ENCODE peak calls at places on chromosomes 7 and 10, in six cellular contexts. L is cardiac fibroblast, R is mammary epithelial cell, D is tibial artery, N is prostate gland, W is lower lobe of right lung. X is an unnamed sample.
A peak's percentile ranks its signal among the peaks of the same experiment; 100 is the strongest.

GRCh38 chr10:63005246-63005645 is 127.9 kb upstream of the NRBF2 start:
- DNase-seq in L (peak; percentile 83), R (peak; percentile 88), D (no peak), N (no peak), W (no peak), X (no peak)

GRCh38 chr10:11625019-11625735 is 13.7 kb upstream of the USP6NL start:
- DNase-seq in L (no peak), R (peak; percentile 16), D (no peak), N (no peak), W (no peak), X (no peak)

GRCh38 chr7:70630647-70631457 is 501.1 kb upstream of the GALNT17 start:
- DNase-seq in L (peak; percentile 40), R (no peak), D (no peak), N (no peak), W (no peak), X (no peak)

GRCh38 chr7:143487566-143487965 is 9.9 kb downstream of the TAS2R41 start:
- DNase-seq in L (peak; percentile 30), R (no peak), D (peak; percentile 82), N (peak; percentile 14), W (peak; percentile 55), X (peak; percentile 50)

GRCh38 chr7:44388089-44388970 is 62.9 kb upstream of the CAMK2B start:
- DNase-seq in L (no peak), R (no peak), D (peak; percentile 17), N (no peak), W (no peak), X (no peak)

GRCh38 chr7:7099584-7100014 is 82.7 kb upstream of the C1GALT1 start:
- DNase-seq in L (peak; percentile 97), R (peak; percentile 89), D (peak; percentile 85), N (peak; percentile 80), W (peak; percentile 59), X (peak; percentile 99)

GRCh38 chr7:96179863-96180262 is 142.0 kb downstream of the SLC25A13 start:
- DNase-seq in L (peak; percentile 21), R (no peak), D (no peak), N (no peak), W (no peak), X (no peak)

GRCh38 chr7:147833549-147833948 is 757.0 kb upstream of the C7orf33 start:
- DNase-seq in L (no peak), R (no peak), D (no peak), N (no peak), W (no peak), X (no peak)

GRCh38 chr10:26728957-26729356 is 31.5 kb downstream of the PDSS1 start:
- DNase-seq in L (no peak), R (no peak), D (no peak), N (no peak), W (no peak), X (no peak)
- TF ChIP-seq CTCF in L (peak; percentile 6), R (no peak), D (no peak), N (no peak), W (no peak), X (peak; percentile 16)

DNA sequence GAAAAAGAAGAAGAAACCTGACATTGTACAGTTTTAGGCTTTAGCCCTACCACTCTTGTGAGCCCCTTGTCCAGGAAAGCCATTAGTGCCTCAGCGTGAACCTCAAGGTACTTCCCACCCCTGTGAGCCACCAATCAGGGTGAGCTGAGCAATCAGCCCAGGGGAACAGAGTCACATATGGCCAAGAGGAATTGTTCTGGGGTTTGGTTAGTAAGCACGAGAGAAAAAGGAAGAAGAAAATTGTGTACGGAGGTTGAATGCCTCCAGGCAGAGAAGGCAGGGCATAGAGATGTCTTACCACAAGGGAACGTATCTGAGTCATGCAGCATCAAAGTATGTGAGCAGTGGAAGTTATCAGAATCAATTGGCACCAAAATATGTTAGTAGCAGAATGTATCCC is 33.0 kb upstream of the ARHGAP12 start:
- DNase-seq in L (peak; percentile 20), R (peak; percentile 96), D (no peak), N (no peak), W (no peak), X (no peak)
- H3K4me3 ChIP-seq in L (no peak overlapping the region), R (peak overlapping the region; percentile 14), D (no peak overlapping the region), N (no peak overlapping the region), W (no peak overlapping the region), X (no peak overlapping the region)

GRCh38 chr7:149005427-149006344 is 22.6 kb downstream of the PDIA4 start:
- DNase-seq in L (peak; percentile 79), R (peak; percentile 23), D (peak; percentile 87), N (peak; percentile 75), W (peak; percentile 93), X (no peak)

GRCh38 chr7:149007146-149007545 is 21.2 kb downstream of the PDIA4 start:
- DNase-seq in L (no peak), R (no peak), D (no peak), N (no peak), W (no peak), X (no peak)

GRCh38 chr7:149010451-149010850 is 17.9 kb downstream of the PDIA4 start:
- DNase-seq in L (no peak), R (no peak), D (no peak), N (no peak), W (no peak), X (no peak)

GRCh38 chr7:149006345-149006725 is 22.0 kb downstream of the PDIA4 start:
- DNase-seq in L (no peak), R (no peak), D (no peak), N (no peak), W (no peak), X (no peak)

DNA sequence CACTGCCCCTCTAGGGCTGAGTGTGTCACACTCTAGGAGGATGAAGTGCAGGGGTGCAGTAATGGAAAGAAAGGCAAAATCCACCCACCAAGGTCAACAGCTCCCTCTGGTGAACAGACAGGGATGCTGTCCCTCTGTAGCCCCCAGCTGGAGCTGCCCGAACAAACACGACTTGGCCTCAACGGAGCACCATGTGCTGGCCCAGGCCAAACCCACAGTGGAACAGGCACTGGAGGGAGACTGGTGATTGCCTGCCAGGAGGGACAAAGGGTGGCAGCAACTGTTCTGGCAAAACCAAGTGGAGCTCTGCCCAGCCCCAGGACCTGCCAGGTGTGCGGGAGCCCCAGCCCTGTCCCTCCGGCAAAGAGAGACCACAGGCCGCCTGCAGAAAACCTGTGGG is 20.7 kb downstream of the PDIA4 start:
- DNase-seq in L (peak; percentile 4), R (no peak), D (no peak), N (no peak), W (no peak), X (no peak)
- TF ChIP-seq CTCF in L (peak; percentile 9), R (no peak), D (no peak), N (no peak), W (no peak), X (no peak)

DNA sequence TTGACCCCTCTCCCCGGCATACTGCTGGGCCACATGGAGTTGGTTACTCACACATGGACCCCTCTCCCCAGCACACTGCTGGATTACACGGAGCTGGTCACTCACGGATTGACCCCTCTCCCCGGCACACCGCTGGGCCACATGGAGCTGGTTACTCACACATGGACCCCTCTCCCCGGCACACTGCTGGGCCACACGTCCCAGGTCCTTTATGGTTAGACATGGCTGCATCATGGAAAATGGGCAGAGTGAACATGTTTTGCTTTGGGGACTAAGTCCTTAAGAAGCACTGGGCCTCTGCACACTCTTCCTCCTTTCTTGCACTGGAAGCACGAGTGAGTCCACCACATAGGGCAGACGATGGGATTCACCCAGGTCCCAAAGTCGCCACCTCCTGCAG is 102.1 kb upstream of the SHH start:
- DNase-seq in L (no peak), R (no peak), D (no peak), N (no peak), W (no peak), X (no peak)
- H3K4me3 ChIP-seq in L (no peak overlapping the region), R (no peak overlapping the region), D (no peak overlapping the region), N (no peak overlapping the region), W (no peak overlapping the region), X (no peak overlapping the region)

DNA sequence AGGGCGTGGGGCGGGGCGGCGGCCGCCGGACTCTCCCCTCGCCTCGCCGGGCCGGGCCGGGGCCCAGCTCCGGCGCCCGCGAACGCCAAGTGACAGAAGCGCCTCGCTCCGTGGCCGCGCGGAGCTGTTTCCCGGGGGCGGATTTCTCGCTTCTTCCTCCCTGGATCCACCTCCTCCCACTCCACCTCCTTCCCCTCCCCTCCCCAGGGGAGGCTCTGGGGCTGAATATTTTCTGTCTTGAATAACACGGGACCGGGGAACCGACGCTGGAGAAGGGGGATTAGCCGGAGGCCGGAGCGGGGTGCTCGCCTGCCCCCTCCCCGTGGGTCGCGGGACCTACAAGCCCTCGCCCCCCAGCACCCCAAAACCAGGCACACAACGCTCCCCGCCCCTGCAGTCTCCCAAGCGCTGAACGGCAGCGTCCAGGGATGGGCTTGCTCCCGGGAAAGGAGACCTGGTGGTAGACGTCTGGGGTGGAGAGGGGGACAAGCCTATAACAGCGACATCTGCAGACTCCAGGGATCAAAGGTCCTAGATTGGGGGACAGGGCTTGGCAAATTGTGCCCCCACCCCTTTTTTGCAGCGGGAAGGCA is at the start of gene ARHGAP21:
- DNase-seq in L (peak; percentile 88), R (peak; percentile 78), D (peak; percentile 87), N (peak; percentile 59), W (peak; percentile 75), X (no peak)
- TF ChIP-seq CTCF in L (no peak), R (no peak), D (no peak), N (no peak), W (no peak), X (peak; percentile 0)

GRCh38 chr10:75712241-75712880 is 280.9 kb downstream of the LRMDA start:
- DNase-seq in L (no peak), R (no peak), D (peak; percentile 64), N (no peak), W (no peak), X (no peak)

GRCh38 chr10:75708060-75708459 is 276.6 kb downstream of the LRMDA start:
- DNase-seq in L (no peak), R (no peak), D (no peak), N (peak; percentile 39), W (no peak), X (no peak)

GRCh38 chr10:75707080-75707840 is 275.8 kb downstream of the LRMDA start:
- DNase-seq in L (no peak), R (no peak), D (no peak), N (no peak), W (no peak), X (no peak)

GRCh38 chr10:75709830-75710229 is 278.4 kb downstream of the LRMDA start:
- DNase-seq in L (no peak), R (no peak), D (no peak), N (no peak), W (no peak), X (no peak)

GRCh38 chr10:75709245-75709644 is 277.8 kb downstream of the LRMDA start:
- DNase-seq in L (no peak), R (no peak), D (no peak), N (no peak), W (no peak), X (no peak)
- H3K4me3 ChIP-seq in L (no peak overlapping the region), R (no peak overlapping the region), D (no peak overlapping the region), N (no peak overlapping the region), W (no peak overlapping the region), X (no peak overlapping the region)